ENCODE peak calls at places on chromosomes 3 and 15, in four cellular contexts. One of them, this sample, is unnamed. For H3K36me3, the result is how much of the 10 kb centered on the place peaks cover.

GRCh38 chr3:62607287-62608029 is 234.1 kb upstream of the FEZF2 start:
- DNase-seq in brain microvascular endothelial cell: peak
- DNase-seq in psoas muscle: no peak
- DNase-seq in ascending aorta: peak
- DNase-seq in this sample: no peak

GRCh38 chr15:80482686-80483085 is 78.5 kb downstream of the ARNT2 start:
- DNase-seq in psoas muscle: no peak
- DNase-seq in brain microvascular endothelial cell: peak
- DNase-seq in ascending aorta: no peak
- DNase-seq in this sample: no peak

GRCh38 chr3:29181872-29182271 is 99.0 kb upstream of the RBMS3 start:
- DNase-seq in ascending aorta: no peak
- DNase-seq in psoas muscle: no peak
- DNase-seq in brain microvascular endothelial cell: no peak
- DNase-seq in this sample: no peak

GRCh38 chr3:127339943-127340861 is 52.4 kb upstream of the PRR20G start:
- DNase-seq in brain microvascular endothelial cell: no peak
- DNase-seq in psoas muscle: no peak
- DNase-seq in ascending aorta: no peak
- DNase-seq in this sample: no peak

GRCh38 chr3:195120199-195120556 is 150.8 kb downstream of the XXYLT1 start:
- DNase-seq in ascending aorta: no peak
- DNase-seq in psoas muscle: no peak
- DNase-seq in brain microvascular endothelial cell: no peak
- DNase-seq in this sample: no peak

GRCh38 chr3:183830187-183830586 is 4.8 kb upstream of the MAP6D1 start:
- DNase-seq in ascending aorta: no peak
- DNase-seq in psoas muscle: no peak
- DNase-seq in brain microvascular endothelial cell: no peak
- DNase-seq in this sample: no peak

GRCh38 chr15:69099976-69100375 is 60.5 kb upstream of the GLCE start:
- DNase-seq in ascending aorta: no peak
- DNase-seq in psoas muscle: no peak
- DNase-seq in brain microvascular endothelial cell: no peak
- DNase-seq in this sample: no peak

GRCh38 chr3:100254168-100254777 is 6.5 kb upstream of the TBC1D23 start:
- DNase-seq in psoas muscle: no peak
- DNase-seq in ascending aorta: peak
- DNase-seq in brain microvascular endothelial cell: peak
- DNase-seq in this sample: no peak

GRCh38 chr3:141710888-141711616 is 27.0 kb upstream of the RNF7 start:
- DNase-seq in brain microvascular endothelial cell: peak
- DNase-seq in psoas muscle: no peak
- DNase-seq in ascending aorta: peak
- DNase-seq in this sample: no peak

GRCh38 chr15:74252291-74253080 is 16.4 kb downstream of the CCDC33 start:
- DNase-seq in brain microvascular endothelial cell: peak
- DNase-seq in psoas muscle: no peak
- DNase-seq in ascending aorta: no peak
- DNase-seq in this sample: no peak

GRCh38 chr15:26667222-26667988 is 105.5 kb downstream of the GABRB3 start:
- DNase-seq in ascending aorta: no peak
- DNase-seq in brain microvascular endothelial cell: no peak
- DNase-seq in psoas muscle: no peak
- DNase-seq in this sample: no peak

GRCh38 chr3:138935864-138936762 is 10.8 kb downstream of the FOXL2 start:
- DNase-seq in ascending aorta: peak
- DNase-seq in brain microvascular endothelial cell: peak
- DNase-seq in psoas muscle: peak
- DNase-seq in this sample: peak

GRCh38 chr3:64836097-64836496 is 148.3 kb upstream of the ADAMTS9 start:
- DNase-seq in brain microvascular endothelial cell: no peak
- DNase-seq in psoas muscle: no peak
- DNase-seq in ascending aorta: no peak
- DNase-seq in this sample: no peak

GRCh38 chr3:117964814-117965213 is 1069.8 kb downstream of the IGSF11 start:
- DNase-seq in psoas muscle: no peak
- DNase-seq in brain microvascular endothelial cell: no peak
- DNase-seq in ascending aorta: no peak
- DNase-seq in this sample: no peak

GRCh38 chr15:65312400-65312916 is 8.0 kb downstream of the RNU5B-1 start:
- DNase-seq in brain microvascular endothelial cell: no peak
- DNase-seq in ascending aorta: no peak
- DNase-seq in psoas muscle: peak
- DNase-seq in this sample: peak

GRCh38 chr3:120796944-120797343 is 54.4 kb downstream of the GTF2E1 start:
- DNase-seq in psoas muscle: no peak
- DNase-seq in brain microvascular endothelial cell: no peak
- DNase-seq in ascending aorta: no peak
- DNase-seq in this sample: no peak

GRCh38 chr3:175287361-175287963 is 428.3 kb downstream of the NAALADL2 start:
- DNase-seq in psoas muscle: no peak
- DNase-seq in ascending aorta: no peak
- DNase-seq in brain microvascular endothelial cell: peak
- DNase-seq in this sample: no peak

GRCh38 chr3:143247007-143247563 is 127.5 kb downstream of the CHST2 start:
- DNase-seq in psoas muscle: no peak
- DNase-seq in ascending aorta: no peak
- DNase-seq in brain microvascular endothelial cell: no peak
- DNase-seq in this sample: no peak

GRCh38 chr15:57694264-57694663 is 12.2 kb upstream of the POLR2M start:
- DNase-seq in brain microvascular endothelial cell: no peak
- DNase-seq in ascending aorta: no peak
- DNase-seq in psoas muscle: no peak
- DNase-seq in this sample: no peak

GRCh38 chr3:79140718-79141117 is 627.1 kb downstream of the ROBO1 start:
- DNase-seq in ascending aorta: no peak
- DNase-seq in psoas muscle: no peak
- DNase-seq in brain microvascular endothelial cell: peak
- DNase-seq in this sample: no peak

GRCh38 chr3:66472313-66473134 is 28.3 kb downstream of the LRIG1 start:
- DNase-seq in psoas muscle: no peak
- DNase-seq in brain microvascular endothelial cell: peak
- DNase-seq in ascending aorta: peak
- DNase-seq in this sample: no peak

GRCh38 chr3:10602769-10603768 is 97.7 kb upstream of the ATP2B2 start:
- DNase-seq in brain microvascular endothelial cell: no peak
- DNase-seq in psoas muscle: no peak
- DNase-seq in ascending aorta: no peak
- DNase-seq in this sample: peak

GRCh38 chr3:169575381-169575780 is 88.1 kb downstream of the MECOM start:
- DNase-seq in psoas muscle: no peak
- DNase-seq in ascending aorta: no peak
- DNase-seq in brain microvascular endothelial cell: peak
- DNase-seq in this sample: no peak

GRCh38 chr15:58212909-58213526 is 74.8 kb downstream of the AQP9 start:
- DNase-seq in brain microvascular endothelial cell: peak
- DNase-seq in ascending aorta: no peak
- DNase-seq in psoas muscle: no peak
- DNase-seq in this sample: no peak

GRCh38 chr3:67654099-67654831 is at the start of gene SUCLG2:
- DNase-seq in brain microvascular endothelial cell: peak
- DNase-seq in ascending aorta: peak
- DNase-seq in psoas muscle: peak
- DNase-seq in this sample: peak

GRCh38 chr15:90557147-90557546 is 27.4 kb downstream of the CRTC3 start:
- DNase-seq in ascending aorta: no peak
- DNase-seq in brain microvascular endothelial cell: no peak
- DNase-seq in psoas muscle: no peak
- DNase-seq in this sample: no peak

GRCh38 chr3:172561894-172562664 is 38.8 kb upstream of the TNFSF10 start:
- DNase-seq in psoas muscle: no peak
- DNase-seq in brain microvascular endothelial cell: no peak
- DNase-seq in ascending aorta: no peak
- DNase-seq in this sample: no peak

GRCh38 chr3:113712129-113712528 is 15.7 kb upstream of the USF3 start:
- DNase-seq in brain microvascular endothelial cell: no peak
- DNase-seq in ascending aorta: no peak
- DNase-seq in psoas muscle: no peak
- DNase-seq in this sample: no peak

GRCh38 chr3:63029326-63029725 is 154.1 kb upstream of the CADPS start:
- DNase-seq in ascending aorta: no peak
- DNase-seq in psoas muscle: no peak
- DNase-seq in brain microvascular endothelial cell: no peak
- DNase-seq in this sample: no peak

GRCh38 chr15:68487087-68487843 is 55.3 kb upstream of the ITGA11 start:
- DNase-seq in psoas muscle: no peak
- DNase-seq in brain microvascular endothelial cell: peak
- DNase-seq in ascending aorta: peak
- DNase-seq in this sample: no peak

GRCh38 chr3:37125702-37126101 is 48.7 kb downstream of the LRRFIP2 start:
- DNase-seq in brain microvascular endothelial cell: no peak
- DNase-seq in psoas muscle: no peak
- DNase-seq in ascending aorta: no peak
- DNase-seq in this sample: no peak
- H3K27ac ChIP-seq in brain microvascular endothelial cell: no peak
- H3K27ac ChIP-seq in psoas muscle: no peak
- H3K27ac ChIP-seq in ascending aorta: no peak
- H3K27ac ChIP-seq in this sample: no peak

GRCh38 chr15:89030311-89030710 is 57.9 kb upstream of the ABHD2 start:
- DNase-seq in ascending aorta: no peak
- DNase-seq in psoas muscle: no peak
- DNase-seq in brain microvascular endothelial cell: no peak
- DNase-seq in this sample: no peak

GRCh38 chr15:89038146-89038545 is 50.1 kb upstream of the ABHD2 start:
- DNase-seq in brain microvascular endothelial cell: no peak
- DNase-seq in ascending aorta: no peak
- DNase-seq in psoas muscle: no peak
- DNase-seq in this sample: no peak

GRCh38 chr15:89035658-89036057 is 52.6 kb upstream of the ABHD2 start:
- DNase-seq in brain microvascular endothelial cell: no peak
- DNase-seq in ascending aorta: no peak
- DNase-seq in psoas muscle: no peak
- DNase-seq in this sample: no peak

DNA sequence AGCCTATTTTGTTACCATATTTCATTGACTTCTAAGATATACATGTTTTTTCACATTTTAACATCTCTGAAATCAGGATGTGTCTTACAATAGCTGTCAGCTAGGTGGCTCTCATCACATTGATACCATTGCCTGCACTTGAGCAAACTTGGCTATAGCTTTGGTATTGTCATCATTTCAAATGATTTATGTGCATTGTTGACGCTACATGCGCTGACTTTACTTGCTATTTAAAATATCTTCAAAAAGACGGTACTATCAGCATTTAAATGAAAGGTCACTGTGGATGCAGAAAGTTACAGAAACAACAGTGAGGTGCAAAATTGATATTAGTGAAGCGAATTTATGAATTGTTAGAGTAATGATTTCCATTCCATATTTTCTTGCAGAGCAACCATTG is 54.0 kb upstream of the ABHD2 start:
- DNase-seq in brain microvascular endothelial cell: peak
- DNase-seq in ascending aorta: no peak
- DNase-seq in psoas muscle: no peak
- DNase-seq in this sample: no peak
- TF ChIP-seq CTCF in brain microvascular endothelial cell: peak
- TF ChIP-seq CTCF in ascending aorta: no peak
- TF ChIP-seq CTCF in psoas muscle: peak
- TF ChIP-seq CTCF in this sample: no peak

DNA sequence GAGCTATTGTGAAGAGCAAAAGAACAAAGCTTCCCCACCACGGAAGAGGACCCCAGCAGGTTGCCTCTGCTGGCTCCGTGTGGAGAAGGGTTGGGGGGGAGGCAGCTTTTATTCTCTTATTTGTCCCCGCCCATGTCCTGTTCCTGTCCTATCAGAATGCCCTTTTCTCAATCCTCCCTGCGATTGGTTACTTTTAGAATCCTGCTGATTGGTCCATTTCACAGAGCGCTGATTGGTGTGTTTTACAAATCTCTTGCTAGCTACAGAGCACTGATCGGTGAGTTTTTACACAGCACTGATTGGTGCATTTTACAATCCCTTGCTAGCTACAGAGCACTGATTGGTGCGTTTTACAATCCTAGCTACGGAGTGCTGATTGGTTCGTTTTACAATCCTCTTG is 100.6 kb upstream of the KLF13 start:
- DNase-seq in brain microvascular endothelial cell: no peak
- DNase-seq in psoas muscle: no peak
- DNase-seq in ascending aorta: no peak
- DNase-seq in this sample: no peak
- H3K36me3 ChIP-seq in brain microvascular endothelial cell: under half
- H3K36me3 ChIP-seq in psoas muscle: under half
- H3K36me3 ChIP-seq in ascending aorta: under half
- H3K36me3 ChIP-seq in this sample: under half

GRCh38 chr3:152219225-152219624 is 49.5 kb upstream of the MBNL1 start:
- DNase-seq in psoas muscle: no peak
- DNase-seq in brain microvascular endothelial cell: no peak
- DNase-seq in ascending aorta: no peak
- DNase-seq in this sample: no peak
- H3K27ac ChIP-seq in psoas muscle: peak
- H3K27ac ChIP-seq in brain microvascular endothelial cell: no peak
- H3K27ac ChIP-seq in ascending aorta: peak
- H3K27ac ChIP-seq in this sample: no peak

DNA sequence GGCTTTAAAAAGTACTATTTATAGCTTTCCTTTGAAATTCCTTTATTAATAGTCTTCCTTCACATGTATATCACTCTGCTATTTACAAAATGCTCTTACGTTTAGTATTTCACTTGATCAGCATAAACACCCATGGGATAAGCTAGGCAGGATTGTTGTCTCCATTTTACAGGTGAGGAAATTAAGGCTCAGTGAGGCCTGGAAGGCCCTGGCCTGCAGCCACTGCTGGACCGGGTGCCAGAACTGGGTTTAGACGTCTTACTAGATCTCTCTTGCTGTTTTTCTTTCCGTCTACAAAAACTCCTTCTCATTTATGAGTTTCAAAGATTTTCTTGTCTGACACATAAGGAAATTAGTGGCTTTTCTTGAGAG is 236.4 kb downstream of the LPP start:
- DNase-seq in ascending aorta: no peak
- DNase-seq in brain microvascular endothelial cell: no peak
- DNase-seq in psoas muscle: peak
- DNase-seq in this sample: no peak
- TF ChIP-seq CTCF in ascending aorta: no peak
- TF ChIP-seq CTCF in brain microvascular endothelial cell: no peak
- TF ChIP-seq CTCF in psoas muscle: no peak
- TF ChIP-seq CTCF in this sample: no peak

GRCh38 chr3:154015307-154015706 is 105.9 kb upstream of the ARHGEF26 start:
- DNase-seq in psoas muscle: no peak
- DNase-seq in ascending aorta: no peak
- DNase-seq in brain microvascular endothelial cell: no peak
- DNase-seq in this sample: no peak

GRCh38 chr3:154022603-154023002 is 98.6 kb upstream of the ARHGEF26 start:
- DNase-seq in psoas muscle: no peak
- DNase-seq in ascending aorta: no peak
- DNase-seq in brain microvascular endothelial cell: no peak
- DNase-seq in this sample: no peak

GRCh38 chr3:154023148-154023547 is 98.0 kb upstream of the ARHGEF26 start:
- DNase-seq in ascending aorta: no peak
- DNase-seq in brain microvascular endothelial cell: no peak
- DNase-seq in psoas muscle: no peak
- DNase-seq in this sample: no peak

GRCh38 chr3:154018100-154018696 is 103.0 kb upstream of the ARHGEF26 start:
- DNase-seq in ascending aorta: no peak
- DNase-seq in brain microvascular endothelial cell: peak
- DNase-seq in psoas muscle: no peak
- DNase-seq in this sample: peak
- H3K36me3 ChIP-seq in ascending aorta: under half
- H3K36me3 ChIP-seq in brain microvascular endothelial cell: under half
- H3K36me3 ChIP-seq in psoas muscle: under half
- H3K36me3 ChIP-seq in this sample: under half

This sample was measured in spleen.